ENCODE peak calls at places on chromosomes 12 and 14, in eight cellular contexts. One of them, this sample, is unnamed.
A peak's percentile ranks its signal among the peaks of the same experiment; 100 is the strongest.

GRCh38 chr12:110247340-110248095 is 33.5 kb upstream of the ATP2A2 start:
- DNase-seq in activated gamma-delta T cell treated with Interleukin-2 at 50 U/mL for 16 hours: no peak
- DNase-seq in activated CD4-positive, alpha-beta T cell treated with anti-CD3 and anti-CD28 coated beads for 48 hours: no peak
- DNase-seq in COLO829: no peak
- DNase-seq in NCI-H2081: no peak
- DNase-seq in esophagus squamous epithelium: no peak
- DNase-seq in NCI-H1048: no peak
- DNase-seq in skeletal muscle cell: no peak
- DNase-seq in this sample: peak; percentile 23

GRCh38 chr14:30848449-30849240 is 25.7 kb upstream of the COCH start:
- DNase-seq in activated gamma-delta T cell treated with Interleukin-2 at 50 U/mL for 16 hours: no peak
- DNase-seq in activated CD4-positive, alpha-beta T cell treated with anti-CD3 and anti-CD28 coated beads for 48 hours: no peak
- DNase-seq in COLO829: no peak
- DNase-seq in NCI-H2081: no peak
- DNase-seq in esophagus squamous epithelium: no peak
- DNase-seq in NCI-H1048: no peak
- DNase-seq in skeletal muscle cell: peak; percentile 11
- DNase-seq in this sample: no peak

GRCh38 chr12:15540469-15540872 is 218.2 kb downstream of the PTPRO start:
- DNase-seq in activated gamma-delta T cell treated with Interleukin-2 at 50 U/mL for 16 hours: no peak
- DNase-seq in activated CD4-positive, alpha-beta T cell treated with anti-CD3 and anti-CD28 coated beads for 48 hours: no peak
- DNase-seq in COLO829: peak; percentile 63
- DNase-seq in NCI-H2081: no peak
- DNase-seq in esophagus squamous epithelium: no peak
- DNase-seq in NCI-H1048: no peak
- DNase-seq in skeletal muscle cell: peak; percentile 36
- DNase-seq in this sample: peak; percentile 73

GRCh38 chr12:120037851-120038250 is 48.8 kb downstream of the BICDL1 start:
- DNase-seq in activated gamma-delta T cell treated with Interleukin-2 at 50 U/mL for 16 hours: no peak
- DNase-seq in activated CD4-positive, alpha-beta T cell treated with anti-CD3 and anti-CD28 coated beads for 48 hours: no peak
- DNase-seq in COLO829: no peak
- DNase-seq in NCI-H2081: no peak
- DNase-seq in esophagus squamous epithelium: no peak
- DNase-seq in NCI-H1048: no peak
- DNase-seq in skeletal muscle cell: no peak
- DNase-seq in this sample: peak; percentile 8

GRCh38 chr12:43578782-43579181 is 26.8 kb upstream of the ADAMTS20 start:
- DNase-seq in activated gamma-delta T cell treated with Interleukin-2 at 50 U/mL for 16 hours: no peak
- DNase-seq in activated CD4-positive, alpha-beta T cell treated with anti-CD3 and anti-CD28 coated beads for 48 hours: no peak
- DNase-seq in COLO829: no peak
- DNase-seq in NCI-H2081: no peak
- DNase-seq in esophagus squamous epithelium: no peak
- DNase-seq in NCI-H1048: no peak
- DNase-seq in skeletal muscle cell: peak; percentile 1
- DNase-seq in this sample: peak; percentile 19

GRCh38 chr12:51188359-51189051 is 15.6 kb upstream of the TFCP2 start:
- DNase-seq in activated gamma-delta T cell treated with Interleukin-2 at 50 U/mL for 16 hours: no peak
- DNase-seq in activated CD4-positive, alpha-beta T cell treated with anti-CD3 and anti-CD28 coated beads for 48 hours: no peak
- DNase-seq in COLO829: no peak
- DNase-seq in NCI-H2081: no peak
- DNase-seq in esophagus squamous epithelium: no peak
- DNase-seq in NCI-H1048: no peak
- DNase-seq in skeletal muscle cell: no peak
- DNase-seq in this sample: no peak

GRCh38 chr12:113678222-113678621 is 206.6 kb upstream of the LHX5 start:
- DNase-seq in activated gamma-delta T cell treated with Interleukin-2 at 50 U/mL for 16 hours: no peak
- DNase-seq in activated CD4-positive, alpha-beta T cell treated with anti-CD3 and anti-CD28 coated beads for 48 hours: no peak
- DNase-seq in COLO829: no peak
- DNase-seq in NCI-H2081: no peak
- DNase-seq in esophagus squamous epithelium: no peak
- DNase-seq in NCI-H1048: no peak
- DNase-seq in skeletal muscle cell: no peak
- DNase-seq in this sample: peak; percentile 62

GRCh38 chr14:79861111-79861510 is 350.2 kb downstream of the DIO2 start:
- DNase-seq in activated gamma-delta T cell treated with Interleukin-2 at 50 U/mL for 16 hours: no peak
- DNase-seq in activated CD4-positive, alpha-beta T cell treated with anti-CD3 and anti-CD28 coated beads for 48 hours: no peak
- DNase-seq in COLO829: no peak
- DNase-seq in NCI-H2081: no peak
- DNase-seq in esophagus squamous epithelium: no peak
- DNase-seq in NCI-H1048: no peak
- DNase-seq in skeletal muscle cell: no peak
- DNase-seq in this sample: no peak

GRCh38 chr14:81436296-81437138 is 36.4 kb upstream of the STON2 start:
- DNase-seq in activated gamma-delta T cell treated with Interleukin-2 at 50 U/mL for 16 hours: peak; percentile 5
- DNase-seq in activated CD4-positive, alpha-beta T cell treated with anti-CD3 and anti-CD28 coated beads for 48 hours: peak; percentile 63
- DNase-seq in COLO829: peak; percentile 53
- DNase-seq in NCI-H2081: peak; percentile 84
- DNase-seq in esophagus squamous epithelium: no peak
- DNase-seq in NCI-H1048: peak; percentile 74
- DNase-seq in skeletal muscle cell: peak; percentile 10
- DNase-seq in this sample: peak; percentile 6

GRCh38 chr12:53102883-53103807 is at the start of gene SOAT2:
- DNase-seq in activated gamma-delta T cell treated with Interleukin-2 at 50 U/mL for 16 hours: peak; percentile 60
- DNase-seq in activated CD4-positive, alpha-beta T cell treated with anti-CD3 and anti-CD28 coated beads for 48 hours: peak; percentile 63
- DNase-seq in COLO829: no peak
- DNase-seq in NCI-H2081: peak; percentile 12
- DNase-seq in esophagus squamous epithelium: no peak
- DNase-seq in NCI-H1048: no peak
- DNase-seq in skeletal muscle cell: no peak
- DNase-seq in this sample: no peak

GRCh38 chr12:42296503-42297109 is 29.3 kb downstream of the ZCRB1 start:
- DNase-seq in activated gamma-delta T cell treated with Interleukin-2 at 50 U/mL for 16 hours: no peak
- DNase-seq in activated CD4-positive, alpha-beta T cell treated with anti-CD3 and anti-CD28 coated beads for 48 hours: peak; percentile 9
- DNase-seq in COLO829: no peak
- DNase-seq in NCI-H2081: no peak
- DNase-seq in esophagus squamous epithelium: no peak
- DNase-seq in NCI-H1048: no peak
- DNase-seq in skeletal muscle cell: no peak
- DNase-seq in this sample: peak; percentile 66

GRCh38 chr14:75861161-75861621 is 120.6 kb downstream of the TGFB3 start:
- DNase-seq in activated gamma-delta T cell treated with Interleukin-2 at 50 U/mL for 16 hours: no peak
- DNase-seq in activated CD4-positive, alpha-beta T cell treated with anti-CD3 and anti-CD28 coated beads for 48 hours: no peak
- DNase-seq in COLO829: no peak
- DNase-seq in NCI-H2081: no peak
- DNase-seq in esophagus squamous epithelium: no peak
- DNase-seq in NCI-H1048: no peak
- DNase-seq in skeletal muscle cell: peak; percentile 76
- DNase-seq in this sample: peak; percentile 57

GRCh38 chr14:104341532-104342434 is 203.4 kb downstream of the KIF26A start:
- DNase-seq in activated gamma-delta T cell treated with Interleukin-2 at 50 U/mL for 16 hours: no peak
- DNase-seq in activated CD4-positive, alpha-beta T cell treated with anti-CD3 and anti-CD28 coated beads for 48 hours: peak; percentile 69
- DNase-seq in COLO829: no peak
- DNase-seq in NCI-H2081: no peak
- DNase-seq in esophagus squamous epithelium: no peak
- DNase-seq in NCI-H1048: peak; percentile 68
- DNase-seq in skeletal muscle cell: no peak
- DNase-seq in this sample: peak; percentile 1

GRCh38 chr14:68253381-68253780 is 433.8 kb downstream of the RAD51B start:
- DNase-seq in activated gamma-delta T cell treated with Interleukin-2 at 50 U/mL for 16 hours: no peak
- DNase-seq in activated CD4-positive, alpha-beta T cell treated with anti-CD3 and anti-CD28 coated beads for 48 hours: no peak
- DNase-seq in COLO829: no peak
- DNase-seq in NCI-H2081: no peak
- DNase-seq in esophagus squamous epithelium: no peak
- DNase-seq in NCI-H1048: no peak
- DNase-seq in skeletal muscle cell: no peak
- DNase-seq in this sample: no peak

GRCh38 chr12:115160290-115161108 is 476.5 kb upstream of the TBX3 start:
- DNase-seq in activated gamma-delta T cell treated with Interleukin-2 at 50 U/mL for 16 hours: no peak
- DNase-seq in activated CD4-positive, alpha-beta T cell treated with anti-CD3 and anti-CD28 coated beads for 48 hours: no peak
- DNase-seq in COLO829: no peak
- DNase-seq in NCI-H2081: no peak
- DNase-seq in esophagus squamous epithelium: no peak
- DNase-seq in NCI-H1048: no peak
- DNase-seq in skeletal muscle cell: no peak
- DNase-seq in this sample: no peak

GRCh38 chr14:69260246-69260978 is 454 bp downstream of the GALNT16 start:
- DNase-seq in activated gamma-delta T cell treated with Interleukin-2 at 50 U/mL for 16 hours: no peak
- DNase-seq in activated CD4-positive, alpha-beta T cell treated with anti-CD3 and anti-CD28 coated beads for 48 hours: peak; percentile 28
- DNase-seq in COLO829: no peak
- DNase-seq in NCI-H2081: no peak
- DNase-seq in esophagus squamous epithelium: no peak
- DNase-seq in NCI-H1048: no peak
- DNase-seq in skeletal muscle cell: no peak
- DNase-seq in this sample: peak; percentile 49

GRCh38 chr12:175759-176158 is 38.2 kb downstream of the SLC6A12 start:
- DNase-seq in activated gamma-delta T cell treated with Interleukin-2 at 50 U/mL for 16 hours: no peak
- DNase-seq in activated CD4-positive, alpha-beta T cell treated with anti-CD3 and anti-CD28 coated beads for 48 hours: no peak
- DNase-seq in COLO829: no peak
- DNase-seq in NCI-H2081: no peak
- DNase-seq in esophagus squamous epithelium: no peak
- DNase-seq in NCI-H1048: no peak
- DNase-seq in skeletal muscle cell: no peak
- DNase-seq in this sample: no peak

GRCh38 chr12:95608252-95609033 is 57.2 kb upstream of the USP44 start:
- DNase-seq in activated gamma-delta T cell treated with Interleukin-2 at 50 U/mL for 16 hours: no peak
- DNase-seq in activated CD4-positive, alpha-beta T cell treated with anti-CD3 and anti-CD28 coated beads for 48 hours: no peak
- DNase-seq in COLO829: no peak
- DNase-seq in NCI-H2081: peak; percentile 70
- DNase-seq in esophagus squamous epithelium: no peak
- DNase-seq in NCI-H1048: no peak
- DNase-seq in skeletal muscle cell: no peak
- DNase-seq in this sample: peak; percentile 34

GRCh38 chr12:92544321-92544720 is 158.5 kb upstream of the PLEKHG7 start:
- DNase-seq in activated gamma-delta T cell treated with Interleukin-2 at 50 U/mL for 16 hours: no peak
- DNase-seq in activated CD4-positive, alpha-beta T cell treated with anti-CD3 and anti-CD28 coated beads for 48 hours: no peak
- DNase-seq in COLO829: no peak
- DNase-seq in NCI-H2081: no peak
- DNase-seq in esophagus squamous epithelium: no peak
- DNase-seq in NCI-H1048: no peak
- DNase-seq in skeletal muscle cell: no peak
- DNase-seq in this sample: no peak

GRCh38 chr14:95183532-95184412 is 26.4 kb upstream of the DICER1 start:
- DNase-seq in activated gamma-delta T cell treated with Interleukin-2 at 50 U/mL for 16 hours: no peak
- DNase-seq in activated CD4-positive, alpha-beta T cell treated with anti-CD3 and anti-CD28 coated beads for 48 hours: no peak
- DNase-seq in COLO829: no peak
- DNase-seq in NCI-H2081: no peak
- DNase-seq in esophagus squamous epithelium: no peak
- DNase-seq in NCI-H1048: no peak
- DNase-seq in skeletal muscle cell: no peak
- DNase-seq in this sample: no peak

GRCh38 chr12:124478985-124479645 is 88.3 kb downstream of the NCOR2 start:
- DNase-seq in activated gamma-delta T cell treated with Interleukin-2 at 50 U/mL for 16 hours: no peak
- DNase-seq in activated CD4-positive, alpha-beta T cell treated with anti-CD3 and anti-CD28 coated beads for 48 hours: no peak
- DNase-seq in COLO829: no peak
- DNase-seq in NCI-H2081: no peak
- DNase-seq in esophagus squamous epithelium: no peak
- DNase-seq in NCI-H1048: no peak
- DNase-seq in skeletal muscle cell: no peak
- DNase-seq in this sample: no peak

GRCh38 chr12:65039306-65039705 is 81.8 kb downstream of the WIF1 start:
- DNase-seq in activated gamma-delta T cell treated with Interleukin-2 at 50 U/mL for 16 hours: no peak
- DNase-seq in activated CD4-positive, alpha-beta T cell treated with anti-CD3 and anti-CD28 coated beads for 48 hours: no peak
- DNase-seq in COLO829: no peak
- DNase-seq in NCI-H2081: no peak
- DNase-seq in esophagus squamous epithelium: no peak
- DNase-seq in NCI-H1048: no peak
- DNase-seq in skeletal muscle cell: no peak
- DNase-seq in this sample: no peak

GRCh38 chr12:94140556-94140955 is 7.8 kb upstream of the PLXNC1 start:
- DNase-seq in activated gamma-delta T cell treated with Interleukin-2 at 50 U/mL for 16 hours: peak; percentile 21
- DNase-seq in activated CD4-positive, alpha-beta T cell treated with anti-CD3 and anti-CD28 coated beads for 48 hours: peak; percentile 75
- DNase-seq in COLO829: no peak
- DNase-seq in NCI-H2081: no peak
- DNase-seq in esophagus squamous epithelium: no peak
- DNase-seq in NCI-H1048: no peak
- DNase-seq in skeletal muscle cell: no peak
- DNase-seq in this sample: peak; percentile 41